ENCODE peak calls at places on chromosomes 11 and 22, in seven cellular contexts. I, F, Q, P, R, D and B are unnamed samples.
A peak's percentile ranks its signal among the peaks of the same experiment; 100 is the strongest.

GRCh38 chr11:76903325-76903724 is 42.6 kb downstream of the ACER3 start:
- DNase-seq in F (no peak), Q (peak; percentile 67), P (no peak), I (no peak), D (peak; percentile 42), R (no peak), B (no peak)

GRCh38 chr22:46050451-46050845 is 73.5 kb upstream of the WNT7B start:
- DNase-seq in F (no peak), D (no peak), I (no peak), P (no peak), Q (no peak), R (no peak), B (no peak)

GRCh38 chr11:116798368-116798767 is 6.7 kb upstream of the APOA5 start:
- DNase-seq in D (no peak), R (no peak), Q (no peak), P (no peak), I (no peak), F (no peak), B (no peak)

GRCh38 chr11:59562292-59562691 is 51.0 kb downstream of the OR4D9 start:
- DNase-seq in P (no peak), I (no peak), D (no peak), Q (no peak), F (no peak), R (no peak), B (no peak)

GRCh38 chr11:109654091-109654490 is 232.1 kb downstream of the C11orf87 start:
- DNase-seq in P (no peak), I (no peak), R (no peak), F (no peak), D (no peak), Q (no peak), B (no peak)

GRCh38 chr11:17538731-17539130 is 5.5 kb downstream of the USH1C start:
- DNase-seq in F (no peak), Q (no peak), R (no peak), D (no peak), I (no peak), P (no peak), B (no peak)

GRCh38 chr11:57150454-57150917 is 31.3 kb upstream of the LRRC55 start:
- DNase-seq in Q (no peak), F (no peak), D (no peak), P (no peak), R (no peak), I (no peak), B (no peak)

GRCh38 chr11:72833792-72834501 is 19.7 kb downstream of the ATG16L2 start:
- DNase-seq in I (no peak), D (no peak), P (no peak), R (no peak), F (peak; percentile 66), Q (no peak), B (no peak)

GRCh38 chr11:134566311-134566710 is 154.3 kb upstream of the B3GAT1 start:
- DNase-seq in D (no peak), Q (no peak), I (no peak), R (no peak), F (no peak), P (no peak), B (no peak)

GRCh38 chr11:3220101-3220500 is 1.5 kb upstream of the MRGPRG start:
- DNase-seq in P (no peak), D (no peak), F (no peak), I (no peak), Q (no peak), R (no peak), B (no peak)

GRCh38 chr11:131217313-131218297 is 152.8 kb upstream of the NTM start:
- DNase-seq in P (no peak), I (peak; percentile 22), Q (no peak), F (no peak), D (no peak), R (peak; percentile 26), B (no peak)
- TF ChIP-seq CTCF in P (peak; percentile 19), I (peak; percentile 50), Q (no peak), F (no peak), D (no peak), R (no peak), B (no peak)

GRCh38 chr11:27719575-27719925 is 19.3 kb upstream of the BDNF start:
- DNase-seq in F (no peak), Q (no peak), D (no peak), P (no peak), I (no peak), R (no peak), B (peak; percentile 34)
- TF ChIP-seq CTCF in F (no peak), Q (no peak), D (no peak), P (no peak), I (no peak), R (no peak), B (no peak)

DNA sequence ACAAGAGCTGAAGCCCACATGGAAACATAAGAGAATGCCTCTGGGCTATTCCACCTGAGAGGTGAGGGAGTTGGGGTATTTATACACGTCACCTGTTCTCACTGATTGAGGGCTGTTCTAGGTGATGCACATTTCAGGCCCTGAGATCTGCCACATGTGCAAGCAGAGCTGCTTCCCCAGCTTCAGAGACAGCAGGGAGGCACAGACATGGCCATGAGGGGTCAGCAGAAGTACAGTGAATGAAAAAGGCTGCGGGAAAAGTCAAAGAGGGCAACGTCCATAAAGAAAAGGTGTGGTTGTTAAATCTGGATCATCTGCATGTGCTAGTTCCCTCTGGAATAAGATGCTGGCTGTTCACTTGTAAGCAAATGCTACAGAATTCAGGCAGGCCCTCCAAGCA is 75.4 kb downstream of the GAB4 start:
- DNase-seq in Q (no peak), I (no peak), R (no peak), D (no peak), F (no peak), P (no peak), B (no peak)
- TF ChIP-seq CTCF in Q (no peak), I (peak; percentile 14), R (no peak), D (no peak), F (no peak), P (no peak), B (no peak)

GRCh38 chr22:24553597-24554315 is 1.2 kb downstream of the GUCD1 start:
- DNase-seq in D (no peak), R (no peak), F (no peak), I (no peak), P (peak; percentile 35), Q (peak; percentile 8), B (peak; percentile 18)

GRCh38 chr22:24554316-24555159 is at the start of gene GUCD1:
- DNase-seq in P (peak; percentile 46), R (no peak), D (peak; percentile 13), Q (peak; percentile 21), I (peak; percentile 52), F (no peak), B (no peak)

GRCh38 chr22:24559471-24559870 is 3.7 kb downstream of the SNRPD3 start:
- DNase-seq in P (no peak), D (no peak), Q (no peak), F (no peak), R (no peak), I (peak; percentile 26), B (no peak)

GRCh38 chr22:24555160-24555495 is 190 bp upstream of the GUCD1 start:
- DNase-seq in Q (peak; percentile 98), R (peak; percentile 100), D (peak; percentile 97), F (peak; percentile 100), P (peak; percentile 99), I (peak; percentile 99), B (peak; percentile 99)

DNA sequence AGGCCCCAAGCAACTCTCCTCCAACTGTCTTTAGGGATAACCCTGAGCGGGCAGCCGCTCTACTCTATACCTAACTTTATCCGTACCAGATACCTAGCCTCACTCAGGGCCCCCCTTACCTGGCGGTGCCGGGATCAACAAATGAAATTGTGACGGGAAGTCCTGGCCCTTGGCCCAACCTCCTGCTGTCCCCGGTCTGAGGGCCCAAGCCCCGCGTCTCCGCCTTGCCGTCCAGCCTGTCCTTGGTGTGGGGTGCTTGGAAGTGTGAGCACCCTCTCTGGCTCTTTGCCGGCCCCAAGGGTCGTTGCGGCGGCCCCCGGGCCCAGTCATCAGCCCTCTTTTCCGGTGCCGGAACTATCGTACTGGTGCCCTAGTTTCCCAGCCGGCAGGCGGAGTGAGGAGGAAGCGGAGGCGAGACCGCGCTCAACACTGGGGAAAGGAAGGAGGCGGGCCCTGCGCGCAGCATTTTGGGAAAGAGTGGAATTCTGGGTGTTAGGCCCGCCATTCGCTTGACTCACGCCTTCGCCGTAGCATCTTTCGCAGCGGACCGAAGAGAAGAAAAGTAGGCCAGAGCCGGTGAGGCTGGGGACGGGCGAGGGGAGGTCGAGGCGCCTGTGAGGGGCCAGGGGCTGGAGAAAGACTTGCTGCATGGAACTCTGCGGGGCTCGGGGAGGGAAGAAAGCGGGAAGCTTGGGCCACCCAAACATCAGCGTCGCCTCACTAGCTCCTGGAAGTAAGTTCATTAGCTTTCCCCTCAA is at the start of gene SNRPD3:
- DNase-seq in Q (peak; percentile 79), P (peak; percentile 88), I (peak; percentile 94), D (peak; percentile 90), F (peak; percentile 93), R (peak; percentile 86), B (peak; percentile 91)
- TF ChIP-seq CTCF in Q (no peak), P (no peak), I (no peak), D (no peak), F (peak; percentile 24), R (no peak), B (peak; percentile 29)

GRCh38 chr11:115213007-115213406 is 291.2 kb downstream of the CADM1 start:
- DNase-seq in P (no peak), R (no peak), F (no peak), I (no peak), Q (no peak), D (no peak), B (no peak)

GRCh38 chr11:115217726-115218311 is 286.4 kb downstream of the CADM1 start:
- DNase-seq in D (no peak), Q (no peak), F (no peak), P (peak; percentile 35), I (no peak), R (no peak), B (no peak)

GRCh38 chr11:115219378-115219777 is 284.8 kb downstream of the CADM1 start:
- DNase-seq in D (no peak), Q (no peak), P (no peak), F (no peak), I (no peak), R (no peak), B (no peak)

GRCh38 chr11:115214644-115215305 is 289.4 kb downstream of the CADM1 start:
- DNase-seq in I (no peak), D (no peak), R (no peak), F (no peak), P (no peak), Q (no peak), B (no peak)

DNA sequence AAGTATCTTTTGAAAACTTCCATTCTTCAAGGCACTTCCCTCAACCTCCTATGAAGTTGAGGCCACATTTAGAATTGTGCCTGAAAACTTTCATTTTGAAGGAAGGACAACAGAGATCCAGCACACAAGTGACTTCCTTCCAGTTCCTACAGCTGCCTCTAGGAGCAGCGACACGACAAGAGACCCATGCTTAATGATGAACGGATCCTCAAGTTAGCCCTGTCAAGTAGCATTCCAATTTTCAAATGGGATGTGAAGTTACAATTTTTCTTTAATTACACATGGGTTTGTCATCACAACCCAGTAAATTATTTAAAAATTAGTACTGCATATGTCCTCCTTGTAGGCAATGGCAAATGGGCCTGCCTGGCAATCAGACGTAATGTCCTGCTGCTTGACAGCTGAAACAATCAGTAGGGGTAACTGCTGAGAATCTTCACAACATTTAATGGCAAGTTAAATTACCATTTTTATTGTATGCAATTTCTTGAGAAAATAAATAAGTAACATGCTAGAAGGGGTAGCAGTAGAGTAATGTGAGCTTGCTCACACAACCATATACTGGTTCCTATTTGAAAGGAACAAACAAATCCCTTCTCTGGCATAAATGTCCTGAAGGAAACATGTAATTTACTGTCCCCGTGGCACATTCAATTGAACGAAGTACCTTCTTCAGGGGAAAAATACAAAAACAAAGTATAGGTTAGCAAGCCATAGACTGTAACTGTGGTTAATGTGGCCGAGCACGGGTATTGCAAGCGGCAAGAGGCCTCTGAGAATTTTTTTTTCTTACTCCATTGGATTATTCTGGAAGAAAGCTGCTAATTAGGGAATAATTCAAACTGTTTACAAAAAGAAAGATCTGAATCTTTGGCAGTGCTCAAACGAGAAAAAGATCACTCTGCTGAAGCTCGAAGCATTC is 288.3 kb downstream of the CADM1 start:
- DNase-seq in F (no peak), P (no peak), Q (no peak), D (no peak), R (peak; percentile 11), I (peak; percentile 29), B (peak; percentile 25)
- TF ChIP-seq CTCF in F (no peak), P (peak; percentile 38), Q (peak; percentile 17), D (no peak), R (peak; percentile 23), I (peak; percentile 27), B (peak; percentile 18)